ENCODE peak calls at places on chromosomes 11 and 22, in four cellular contexts. Y, F, M and Q are unnamed samples.

GRCh38 chr22:24796860-24797259 is 9.2 kb upstream of the SGSM1 start:
- DNase-seq in F (no peak), Y (no peak), M (no peak), Q (no peak)

GRCh38 chr11:45618897-45619296 is 46.5 kb downstream of the CHST1 start:
- DNase-seq in F (no peak), M (no peak), Y (no peak), Q (no peak)

GRCh38 chr22:49693416-49693815 is 134.3 kb downstream of the BRD1 start:
- DNase-seq in Y (no peak), F (no peak), M (no peak), Q (no peak)

GRCh38 chr11:2086239-2087040 is 52.7 kb downstream of the IGF2 start:
- DNase-seq in M (peak), Y (no peak), F (no peak), Q (no peak)

GRCh38 chr11:120515186-120515723 is 3.7 kb downstream of the GRIK4 start:
- DNase-seq in Y (no peak), M (no peak), F (no peak), Q (no peak)

GRCh38 chr11:31643831-31644230 is 134.3 kb downstream of the ELP4 start:
- DNase-seq in Y (no peak), M (no peak), F (no peak), Q (no peak)

GRCh38 chr11:17012712-17013547 is 1.3 kb downstream of the PLEKHA7 start:
- DNase-seq in F (no peak), Y (peak), M (no peak), Q (peak)

GRCh38 chr22:49301398-49302149 is 526.1 kb downstream of the BRD1 start:
- DNase-seq in Y (no peak), F (no peak), M (no peak), Q (no peak)

GRCh38 chr22:22463855-22464540 is 44.5 kb downstream of the ZNF280B start:
- DNase-seq in M (peak), F (no peak), Y (peak), Q (peak)

GRCh38 chr11:88250566-88251080 is 75.4 kb upstream of the RAB38 start:
- DNase-seq in M (no peak), Y (no peak), F (no peak), Q (no peak)

GRCh38 chr22:49967333-49968241 is 7.0 kb downstream of the PIM3 start:
- DNase-seq in Y (peak), M (no peak), F (no peak), Q (no peak)

GRCh38 chr22:45242778-45243191 is 2.1 kb upstream of the KIAA0930 start:
- DNase-seq in M (no peak), Y (peak), F (no peak), Q (peak)

GRCh38 chr11:61361237-61361636 is 445 bp downstream of the CYB561A3 start:
- DNase-seq in F (no peak), Y (no peak), M (no peak), Q (peak)

GRCh38 chr11:30749268-30749667 is 163.1 kb upstream of the MPPED2 start:
- DNase-seq in Y (no peak), F (no peak), M (no peak), Q (peak)

GRCh38 chr11:68946416-68947090 is 34.2 kb downstream of the MRGPRD start:
- DNase-seq in F (no peak), Y (no peak), M (no peak), Q (no peak)

GRCh38 chr11:67266424-67267187 is at the start of gene GRK2:
- DNase-seq in F (no peak), M (no peak), Y (no peak), Q (peak)

GRCh38 chr22:23068832-23069385 is 1.4 kb upstream of the GNAZ start:
- DNase-seq in Y (no peak), M (no peak), F (no peak), Q (no peak)

GRCh38 chr11:8370812-8371515 is 107.3 kb upstream of the LMO1 start:
- DNase-seq in Y (no peak), F (no peak), M (no peak), Q (no peak)

DNA sequence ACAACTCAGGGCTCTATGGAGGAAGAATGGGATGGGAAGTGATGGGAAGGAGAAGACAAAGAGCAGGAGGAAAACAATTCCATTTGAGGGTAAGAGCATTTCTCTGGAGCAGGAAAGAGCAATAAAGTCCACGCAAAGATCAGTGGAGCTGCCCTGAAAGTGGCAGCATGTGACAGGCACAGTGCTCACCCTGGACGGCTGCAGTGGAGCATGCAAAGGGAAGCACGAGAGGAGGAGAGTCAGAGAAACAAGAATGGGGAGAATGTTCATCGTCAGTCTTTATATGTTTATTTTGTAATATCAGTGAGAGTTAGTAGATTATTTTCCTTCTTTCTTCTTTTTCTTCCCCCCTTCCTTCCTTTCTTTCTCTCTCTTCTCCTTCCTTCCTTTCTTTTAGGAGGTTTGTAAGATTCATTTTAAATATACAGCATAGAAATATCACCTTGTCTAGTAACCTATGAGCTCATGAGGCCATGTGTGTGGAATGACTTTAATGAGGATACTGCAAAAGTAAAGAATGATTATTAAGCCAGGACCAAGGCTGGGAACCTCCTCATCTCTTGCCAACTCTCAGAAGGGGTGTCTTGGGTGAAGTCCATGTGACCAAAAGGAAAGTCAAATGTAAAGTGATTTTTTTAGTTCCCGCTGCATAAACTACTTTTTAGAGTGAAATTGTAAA is 321.1 kb downstream of the AASDHPPT start:
- DNase-seq in Y (no peak), M (no peak), F (no peak), Q (no peak)
- TF ChIP-seq JUNB in Y (no peak), M (no peak), F (no peak), Q (no peak)

GRCh38 chr11:20157768-20158167 is 2.5 kb downstream of the DBX1 start:
- DNase-seq in F (no peak), Y (no peak), M (no peak), Q (peak)

GRCh38 chr11:20160425-20161229 is at the start of gene DBX1:
- DNase-seq in F (no peak), Y (no peak), M (no peak), Q (peak)

GRCh38 chr11:20156876-20157613 is 3.2 kb downstream of the DBX1 start:
- DNase-seq in Y (no peak), F (no peak), M (no peak), Q (peak)

GRCh38 chr11:20159680-20160381 is 444 bp downstream of the DBX1 start:
- DNase-seq in F (no peak), M (no peak), Y (no peak), Q (peak)

DNA sequence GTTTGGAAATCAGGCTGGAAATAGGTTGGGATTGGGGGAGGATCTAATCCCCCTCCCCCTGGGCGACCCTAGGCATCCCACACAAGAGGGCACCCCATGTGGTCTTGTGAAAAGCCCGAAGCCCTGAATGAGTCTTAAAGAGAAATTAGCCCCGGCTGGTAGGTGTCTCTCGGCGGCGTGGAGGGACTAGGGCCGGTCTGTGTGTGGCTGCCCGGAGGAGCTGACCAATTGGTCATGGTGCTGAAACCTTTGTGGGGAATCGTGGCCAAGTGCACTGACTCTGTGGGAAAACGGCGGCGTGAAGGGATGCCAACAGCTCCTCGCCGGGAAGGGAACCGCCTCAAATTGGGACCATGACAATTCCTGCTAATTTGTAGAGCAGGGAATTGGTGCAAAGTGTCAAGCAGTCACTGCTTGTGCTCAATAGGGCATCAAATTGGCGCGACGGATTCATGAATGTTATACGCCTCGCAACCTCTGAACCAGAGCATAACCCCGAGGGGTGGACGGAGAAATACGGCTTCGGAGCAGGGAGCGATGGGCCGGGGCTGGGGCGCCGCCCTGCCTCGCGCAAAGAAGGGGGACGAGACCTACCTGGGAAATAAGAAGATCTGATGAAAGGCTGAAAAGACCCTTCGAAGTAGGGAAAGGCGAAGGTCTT is 1.5 kb downstream of the DBX1 start:
- DNase-seq in F (no peak), Y (peak), M (peak), Q (peak)
- TF ChIP-seq EZH2 in F (no peak), Y (no peak), M (no peak), Q (peak)

GRCh38 chr22:37607912-37608476 is 640 bp upstream of the GGA1 start:
- DNase-seq in F (peak), Y (no peak), M (peak), Q (peak)
- TF ChIP-seq JUNB in F (no peak), Y (no peak), M (no peak), Q (no peak)

GRCh38 chr11:65890324-65891179 is at the start of gene CCDC85B:
- DNase-seq in Y (peak), M (peak), F (peak), Q (peak)
- TF ChIP-seq EZH2 in Y (no peak), M (no peak), F (no peak), Q (no peak)